ENCODE peak calls at places on chromosomes 11 and 22, in seven cellular contexts. C, U, E, G, H, P and D are unnamed samples.

GRCh38 chr22:35766654-35767580 is 49.2 kb downstream of the APOL5 start:
- DNase-seq in C (no peak), U (no peak), E (no peak), G (no peak), H (no peak), P (no peak), D (no peak)

GRCh38 chr11:62128835-62129234 is 5.0 kb downstream of the INCENP start:
- DNase-seq in C (no peak), U (no peak), E (no peak), G (no peak), H (no peak), P (no peak), D (no peak)

GRCh38 chr11:93526691-93527583 is 16.3 kb downstream of the SMCO4 start:
- DNase-seq in C (no peak), U (no peak), E (no peak), G (no peak), H (no peak), P (no peak), D (no peak)

GRCh38 chr22:50547231-50547851 is 1.6 kb downstream of the KLHDC7B start:
- DNase-seq in C (no peak), U (no peak), E (no peak), G (no peak), H (no peak), P (no peak), D (no peak)

GRCh38 chr22:31575190-31575589 is 78.9 kb downstream of the SFI1 start:
- DNase-seq in C (no peak), U (peak), E (no peak), G (no peak), H (no peak), P (no peak), D (no peak)

GRCh38 chr11:134838708-134839107 is 426.7 kb upstream of the B3GAT1 start:
- DNase-seq in C (no peak), U (no peak), E (no peak), G (no peak), H (no peak), P (no peak), D (no peak)

GRCh38 chr22:36467042-36467810 is 14.2 kb downstream of the TXN2 start:
- DNase-seq in C (no peak), U (no peak), E (no peak), G (no peak), H (no peak), P (no peak), D (no peak)

GRCh38 chr11:119376197-119376847 is 5.2 kb downstream of the USP2 start:
- DNase-seq in C (no peak), U (peak), E (peak), G (no peak), H (no peak), P (no peak), D (no peak)

GRCh38 chr11:61921446-61921845 is 4.1 kb upstream of the RAB3IL1 start:
- DNase-seq in C (no peak), U (no peak), E (peak), G (no peak), H (no peak), P (no peak), D (no peak)

GRCh38 chr11:6271598-6271997 is 12.0 kb downstream of the CCKBR start:
- DNase-seq in C (no peak), U (no peak), E (no peak), G (no peak), H (no peak), P (no peak), D (no peak)

GRCh38 chr22:44668190-44668885 is 33.7 kb upstream of the PRR5 start:
- DNase-seq in C (peak), U (peak), E (no peak), G (no peak), H (no peak), P (no peak), D (no peak)

GRCh38 chr11:113048820-113049555 is 87.8 kb downstream of the NCAM1 start:
- DNase-seq in C (no peak), U (no peak), E (no peak), G (no peak), H (no peak), P (no peak), D (no peak)

GRCh38 chr11:116596346-116597260 is 176.2 kb downstream of the BUD13 start:
- DNase-seq in C (no peak), U (no peak), E (no peak), G (no peak), H (no peak), P (no peak), D (no peak)

GRCh38 chr11:3984896-3985295 is 109.7 kb upstream of the RRM1 start:
- DNase-seq in C (no peak), U (no peak), E (no peak), G (peak), H (no peak), P (peak), D (no peak)

GRCh38 chr22:46079861-46080821 is 70.2 kb upstream of the PPARA start:
- DNase-seq in C (no peak), U (peak), E (peak), G (no peak), H (no peak), P (no peak), D (peak)

GRCh38 chr11:11931461-11932055 is 76.9 kb downstream of the DKK3 start:
- DNase-seq in C (no peak), U (peak), E (peak), G (no peak), H (no peak), P (no peak), D (no peak)

GRCh38 chr11:65423516-65424199 is 1.1 kb downstream of the NEAT1 start:
- DNase-seq in C (no peak), U (no peak), E (no peak), G (no peak), H (no peak), P (no peak), D (peak)

GRCh38 chr11:120883404-120884135 is 140.3 kb upstream of the TBCEL start:
- DNase-seq in C (no peak), U (no peak), E (peak), G (no peak), H (no peak), P (no peak), D (no peak)

GRCh38 chr11:74055938-74056337 is 47.1 kb upstream of the UCP3 start:
- DNase-seq in C (no peak), U (no peak), E (no peak), G (no peak), H (no peak), P (no peak), D (no peak)

GRCh38 chr22:46370584-46371373 is 35.3 kb downstream of the TRMU start:
- DNase-seq in C (peak), U (no peak), E (no peak), G (no peak), H (no peak), P (peak), D (no peak)

GRCh38 chr22:28779833-28780232 is 7.3 kb downstream of the CCDC117 start:
- DNase-seq in C (no peak), U (no peak), E (no peak), G (no peak), H (no peak), P (no peak), D (no peak)

GRCh38 chr11:61270354-61271070 is 24.6 kb downstream of the VWCE start:
- DNase-seq in C (no peak), U (no peak), E (no peak), G (no peak), H (peak), P (no peak), D (no peak)

GRCh38 chr11:20360650-20361049 is 2.9 kb upstream of the HTATIP2 start:
- DNase-seq in C (no peak), U (no peak), E (no peak), G (no peak), H (no peak), P (no peak), D (peak)

GRCh38 chr22:28795932-28796856 is 4.2 kb downstream of the XBP1 start:
- DNase-seq in C (no peak), U (no peak), E (no peak), G (no peak), H (no peak), P (no peak), D (no peak)

GRCh38 chr22:43180670-43181069 is 6.3 kb downstream of the TTLL12 start:
- DNase-seq in C (no peak), U (no peak), E (no peak), G (no peak), H (no peak), P (no peak), D (no peak)

GRCh38 chr22:27783436-27784098 is 18.0 kb downstream of the MN1 start:
- DNase-seq in C (no peak), U (no peak), E (no peak), G (no peak), H (no peak), P (no peak), D (no peak)

GRCh38 chr11:69425895-69426544 is 55.4 kb upstream of the LINC01488 start:
- DNase-seq in C (no peak), U (no peak), E (no peak), G (no peak), H (no peak), P (no peak), D (no peak)

GRCh38 chr11:65314501-65315203 is at the start of gene CDC42EP2:
- DNase-seq in C (peak), U (peak), E (peak), G (peak), H (no peak), P (peak), D (peak)

GRCh38 chr11:94650756-94651155 is 83.6 kb downstream of the PIWIL4 start:
- DNase-seq in C (no peak), U (no peak), E (peak), G (no peak), H (peak), P (no peak), D (peak)

GRCh38 chr11:7572001-7572712 is 58.4 kb downstream of the PPFIBP2 start:
- DNase-seq in C (no peak), U (no peak), E (no peak), G (no peak), H (no peak), P (no peak), D (no peak)

GRCh38 chr11:94776351-94777321 is 8.5 kb downstream of the AMOTL1 start:
- DNase-seq in C (no peak), U (no peak), E (peak), G (no peak), H (no peak), P (no peak), D (no peak)

GRCh38 chr22:25449781-25450317 is 114.6 kb upstream of the GRK3 start:
- DNase-seq in C (no peak), U (no peak), E (no peak), G (no peak), H (no peak), P (no peak), D (no peak)

GRCh38 chr11:27423125-27423524 is 49.5 kb downstream of the LGR4 start:
- DNase-seq in C (no peak), U (no peak), E (peak), G (no peak), H (peak), P (no peak), D (peak)